ENCODE peak calls at places on chromosomes 1 and 21, in five cellular contexts. N, K, R, W and T are unnamed samples.

GRCh38 chr1:43056981-43057391 is 98.3 kb upstream of the SLC2A1 start:
- DNase-seq in N (no peak), K (no peak), R (no peak), W (no peak), T (no peak)

GRCh38 chr1:29452463-29453230 is 216.3 kb downstream of the PTPRU start:
- DNase-seq in N (no peak), K (peak), R (peak), W (no peak), T (no peak)

GRCh38 chr1:23099171-23099536 is 69.5 kb downstream of the LUZP1 start:
- DNase-seq in N (no peak), K (no peak), R (no peak), W (no peak), T (no peak)

GRCh38 chr1:1304331-1305299 is 3.1 kb downstream of the ACAP3 start:
- DNase-seq in N (no peak), K (no peak), R (peak), W (peak), T (no peak)

GRCh38 chr1:226679853-226680516 is 59.1 kb downstream of the ITPKB start:
- DNase-seq in N (no peak), K (peak), R (peak), W (peak), T (peak)

GRCh38 chr1:182909578-182909977 is 43.4 kb downstream of the SHCBP1L start:
- DNase-seq in N (no peak), K (no peak), R (no peak), W (no peak), T (peak)

GRCh38 chr1:61399192-61399591 is 316.8 kb downstream of the NFIA start:
- DNase-seq in N (no peak), K (no peak), R (no peak), W (no peak), T (no peak)

GRCh38 chr1:243268284-243268653 is 12.4 kb downstream of the SDCCAG8 start:
- DNase-seq in N (peak), K (no peak), R (no peak), W (no peak), T (no peak)

GRCh38 chr1:228014235-228014930 is 7.6 kb downstream of the WNT3A start:
- DNase-seq in N (no peak), K (peak), R (peak), W (no peak), T (no peak)

GRCh38 chr1:67614511-67614934 is 70.5 kb upstream of the GADD45A start:
- DNase-seq in N (no peak), K (no peak), R (no peak), W (no peak), T (no peak)

GRCh38 chr1:181040284-181040865 is 6.6 kb downstream of the MR1 start:
- DNase-seq in N (no peak), K (no peak), R (no peak), W (no peak), T (no peak)

GRCh38 chr1:2234762-2235113 is 6.6 kb downstream of the SKI start:
- DNase-seq in N (no peak), K (peak), R (no peak), W (no peak), T (no peak)

GRCh38 chr1:81574365-81574764 is 226.4 kb upstream of the ADGRL2 start:
- DNase-seq in N (no peak), K (no peak), R (no peak), W (no peak), T (no peak)

GRCh38 chr1:94922756-94923465 is 4.0 kb downstream of the CNN3 start:
- DNase-seq in N (no peak), K (no peak), R (no peak), W (no peak), T (no peak)

GRCh38 chr21:41449613-41450012 is 23.6 kb downstream of the MX1 start:
- DNase-seq in N (no peak), K (peak), R (no peak), W (no peak), T (no peak)

GRCh38 chr21:37571442-37571841 is 204.9 kb downstream of the DYRK1A start:
- DNase-seq in N (no peak), K (no peak), R (no peak), W (no peak), T (no peak)

GRCh38 chr1:48878191-48878940 is 101.7 kb upstream of the BEND5 start:
- DNase-seq in N (no peak), K (no peak), R (no peak), W (no peak), T (peak)

GRCh38 chr1:112406771-112407170 is 10.8 kb downstream of the CTTNBP2NL start:
- DNase-seq in N (no peak), K (no peak), R (no peak), W (no peak), T (no peak)

GRCh38 chr1:30686236-30686635 is 37.1 kb downstream of the MATN1 start:
- DNase-seq in N (no peak), K (no peak), R (no peak), W (no peak), T (no peak)

GRCh38 chr1:29838738-29839320 is 602.5 kb downstream of the PTPRU start:
- DNase-seq in N (no peak), K (no peak), R (no peak), W (no peak), T (no peak)

GRCh38 chr1:66372522-66373071 is 161.4 kb upstream of the SGIP1 start:
- DNase-seq in N (no peak), K (no peak), R (no peak), W (no peak), T (no peak)

GRCh38 chr1:23544444-23545389 is 13.7 kb upstream of the E2F2 start:
- DNase-seq in N (no peak), K (peak), R (no peak), W (peak), T (no peak)

GRCh38 chr1:234579967-234580366 is 30.0 kb downstream of the IRF2BP2 start:
- DNase-seq in N (no peak), K (no peak), R (no peak), W (no peak), T (peak)

GRCh38 chr1:4227986-4228385 is 327.9 kb upstream of the C1orf174 start:
- DNase-seq in N (peak), K (no peak), R (no peak), W (no peak), T (no peak)

GRCh38 chr1:172500207-172500606 is 32.7 kb upstream of the SUCO start:
- DNase-seq in N (no peak), K (no peak), R (no peak), W (no peak), T (no peak)

GRCh38 chr1:170460379-170460778 is 71.6 kb upstream of the GORAB start:
- DNase-seq in N (no peak), K (no peak), R (no peak), W (no peak), T (no peak)

GRCh38 chr1:150973826-150974579 is 632 bp downstream of the CERS2 start:
- DNase-seq in N (no peak), K (peak), R (no peak), W (no peak), T (peak)

GRCh38 chr1:209704584-209704983 is at the start of gene HSD11B1:
- DNase-seq in N (no peak), K (no peak), R (peak), W (peak), T (no peak)

GRCh38 chr1:108747128-108747827 is 804 bp downstream of the STXBP3 start:
- DNase-seq in N (peak), K (peak), R (peak), W (peak), T (peak)

GRCh38 chr1:13674386-13674785 is 25.6 kb upstream of the PRDM2 start:
- DNase-seq in N (no peak), K (no peak), R (no peak), W (no peak), T (no peak)

GRCh38 chr1:161367684-161368398 is at the start of gene CFAP126:
- DNase-seq in N (peak), K (peak), R (no peak), W (peak), T (peak)

GRCh38 chr1:91282695-91283420 is 121.8 kb downstream of the HFM1 start:
- DNase-seq in N (peak), K (no peak), R (no peak), W (peak), T (peak)

GRCh38 chr1:65572701-65573421 is 152.4 kb downstream of the LEPR start:
- DNase-seq in N (no peak), K (no peak), R (no peak), W (no peak), T (peak)

GRCh38 chr21:33767236-33767635 is 124.9 kb downstream of the ITSN1 start:
- DNase-seq in N (no peak), K (no peak), R (no peak), W (no peak), T (no peak)

GRCh38 chr21:25956993-25957714 is 213.4 kb downstream of the APP start:
- DNase-seq in N (no peak), K (no peak), R (no peak), W (no peak), T (no peak)

GRCh38 chr1:64212023-64212422 is 8.6 kb downstream of the UBE2U start:
- DNase-seq in N (no peak), K (no peak), R (no peak), W (no peak), T (no peak)

GRCh38 chr1:31064685-31065309 is 720 bp downstream of the PUM1 start:
- DNase-seq in N (no peak), K (peak), R (no peak), W (no peak), T (no peak)

GRCh38 chr1:167272375-167272957 is 51.8 kb downstream of the POU2F1 start:
- DNase-seq in N (no peak), K (no peak), R (no peak), W (no peak), T (no peak)

DNA sequence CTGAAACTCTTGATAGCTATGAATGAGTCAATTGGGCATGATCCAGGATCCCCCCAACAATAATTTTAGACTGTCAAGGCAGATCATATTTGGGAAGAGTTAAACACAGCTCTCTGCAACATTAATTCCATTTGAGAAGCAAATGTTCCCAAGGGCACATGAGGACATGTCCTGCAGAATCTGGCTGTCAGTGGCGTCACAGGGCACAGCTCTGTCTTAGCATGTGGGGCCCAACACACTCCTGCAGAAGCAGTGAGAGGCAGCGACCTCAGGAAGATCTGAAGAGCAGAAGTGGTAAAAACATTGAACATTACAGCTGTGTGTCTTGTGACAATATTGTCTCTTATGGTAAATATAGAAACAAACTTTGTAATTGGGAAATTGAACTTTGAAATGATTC is 197.1 kb upstream of the PBX1 start:
- DNase-seq in N (no peak), K (no peak), R (no peak), W (no peak), T (no peak)
- TF ChIP-seq POLR2A in N (no peak), K (no peak), R (no peak), W (no peak), T (no peak)

DNA sequence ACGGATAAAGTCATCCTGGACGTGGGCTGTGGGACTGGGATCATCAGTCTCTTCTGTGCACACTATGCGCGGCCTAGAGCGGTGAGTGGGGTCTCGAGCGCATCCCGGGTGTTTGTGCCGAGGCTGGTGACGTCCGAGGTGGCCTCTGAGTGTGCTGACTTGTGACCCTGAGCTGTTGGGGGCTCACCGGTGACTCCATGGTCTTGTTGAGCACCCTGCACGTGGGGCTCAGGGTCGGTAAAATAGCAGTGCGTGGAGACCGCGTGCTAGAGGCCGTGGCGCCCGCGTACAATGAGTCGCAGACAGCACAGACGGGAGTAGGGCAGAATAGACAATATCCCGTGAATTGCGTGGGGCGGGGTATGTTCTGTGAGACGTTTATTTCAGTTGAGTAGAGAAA is 13.1 kb downstream of the PRMT2 start:
- DNase-seq in N (no peak), K (peak), R (no peak), W (no peak), T (no peak)
- TF ChIP-seq POLR2A in N (no peak), K (no peak), R (no peak), W (no peak), T (no peak)

GRCh38 chr1:154320882-154321608 is at the start of gene AQP10:
- DNase-seq in N (no peak), K (no peak), R (no peak), W (no peak), T (peak)
- TF ChIP-seq POLR2A in N (no peak), K (no peak), R (no peak), W (no peak), T (peak)

DNA sequence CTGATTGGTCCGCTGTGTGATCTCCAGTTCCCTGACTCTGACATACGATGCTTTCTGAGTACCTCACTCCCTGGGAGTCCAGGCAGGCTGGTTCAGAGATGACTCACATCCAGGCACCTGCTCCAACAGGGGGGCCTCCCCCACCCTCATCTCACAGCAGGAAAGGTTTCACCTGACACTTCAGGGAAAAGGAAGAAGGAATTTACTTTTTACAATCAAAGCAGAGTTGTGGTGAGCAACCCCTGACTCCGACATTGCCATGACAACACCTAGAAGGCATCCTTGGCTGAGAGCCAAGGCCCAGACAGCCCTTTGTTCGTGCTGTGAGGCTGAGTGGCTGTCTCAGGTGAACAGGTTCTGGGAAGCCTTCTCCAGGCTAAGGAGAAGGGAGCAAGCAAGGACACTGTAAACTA is 164.6 kb upstream of the GJB5 start:
- DNase-seq in N (peak), K (no peak), R (no peak), W (no peak), T (no peak)
- TF ChIP-seq POLR2A in N (no peak), K (no peak), R (no peak), W (no peak), T (no peak)

DNA sequence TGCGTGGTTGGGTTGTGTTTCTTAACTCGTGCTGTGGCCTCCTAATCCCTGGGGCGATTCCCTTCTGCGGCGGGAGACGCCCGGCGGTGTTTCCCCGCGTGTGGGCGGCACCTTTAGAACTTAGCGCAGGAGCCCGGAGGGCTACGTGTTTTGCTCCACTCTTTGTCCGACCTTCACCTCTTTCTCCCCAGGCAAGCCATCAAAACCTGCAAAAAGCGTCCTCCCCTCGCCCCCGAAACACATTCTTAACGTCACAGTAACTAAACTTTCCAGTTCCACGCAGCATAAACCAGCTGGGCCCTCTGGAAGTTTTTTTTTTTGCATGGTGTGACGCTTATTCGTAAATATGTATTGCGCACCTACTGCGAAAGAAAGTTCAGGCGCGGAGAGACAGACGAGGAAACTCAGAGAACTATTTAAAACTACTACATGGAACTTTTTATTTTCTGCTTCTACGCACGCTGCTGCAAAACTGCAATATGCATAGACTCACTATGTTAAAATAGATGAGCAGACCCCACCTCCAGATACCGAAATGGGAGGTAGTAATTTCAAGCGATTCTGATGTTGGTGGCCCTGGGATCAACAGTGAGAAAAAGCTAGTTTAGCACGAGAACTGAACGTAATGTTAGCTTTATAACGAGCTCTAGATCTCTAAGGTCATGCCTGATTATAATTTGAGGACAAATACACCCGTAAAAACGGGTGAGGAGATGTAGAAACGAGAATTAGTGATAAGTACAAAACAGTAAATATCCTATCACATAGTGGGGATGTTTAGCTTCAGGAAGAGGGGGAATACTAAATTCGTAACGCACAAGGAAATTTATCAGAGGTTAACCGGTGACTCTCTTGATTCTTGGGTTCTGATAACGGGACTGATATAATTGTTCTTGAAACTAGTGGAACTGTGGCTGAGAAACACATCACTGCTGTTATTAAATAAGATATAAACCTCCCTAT is 946 bp downstream of the MTR start:
- DNase-seq in N (peak), K (no peak), R (no peak), W (peak), T (peak)
- TF ChIP-seq POLR2A in N (no peak), K (no peak), R (no peak), W (no peak), T (no peak)

GRCh38 chr1:235887676-235888075 is 21.0 kb upstream of the LYST start:
- DNase-seq in N (no peak), K (no peak), R (no peak), W (no peak), T (no peak)

GRCh38 chr1:235885654-235886238 is 19.0 kb upstream of the LYST start:
- DNase-seq in N (no peak), K (no peak), R (no peak), W (no peak), T (no peak)

GRCh38 chr1:235892080-235892670 is 25.5 kb upstream of the LYST start:
- DNase-seq in N (no peak), K (no peak), R (no peak), W (no peak), T (no peak)

GRCh38 chr1:235892734-235893413 is 26.2 kb upstream of the LYST start:
- DNase-seq in N (no peak), K (no peak), R (no peak), W (no peak), T (no peak)

GRCh38 chr1:235888119-235888643 is 21.5 kb upstream of the LYST start:
- DNase-seq in N (no peak), K (no peak), R (no peak), W (no peak), T (no peak)
- TF ChIP-seq POLR2A in N (no peak), K (no peak), R (no peak), W (no peak), T (no peak)

GRCh38 chr1:24693827-24694379 is 50.8 kb downstream of the SRRM1 start:
- DNase-seq in N (no peak), K (no peak), R (no peak), W (no peak), T (no peak)

GRCh38 chr1:24683713-24684162 is 40.6 kb downstream of the SRRM1 start:
- DNase-seq in N (peak), K (peak), R (no peak), W (no peak), T (no peak)

GRCh38 chr1:24692351-24692980 is 49.4 kb downstream of the SRRM1 start:
- DNase-seq in N (no peak), K (no peak), R (no peak), W (no peak), T (no peak)

GRCh38 chr1:24688033-24688432 is 44.9 kb downstream of the SRRM1 start:
- DNase-seq in N (no peak), K (peak), R (no peak), W (no peak), T (no peak)

DNA sequence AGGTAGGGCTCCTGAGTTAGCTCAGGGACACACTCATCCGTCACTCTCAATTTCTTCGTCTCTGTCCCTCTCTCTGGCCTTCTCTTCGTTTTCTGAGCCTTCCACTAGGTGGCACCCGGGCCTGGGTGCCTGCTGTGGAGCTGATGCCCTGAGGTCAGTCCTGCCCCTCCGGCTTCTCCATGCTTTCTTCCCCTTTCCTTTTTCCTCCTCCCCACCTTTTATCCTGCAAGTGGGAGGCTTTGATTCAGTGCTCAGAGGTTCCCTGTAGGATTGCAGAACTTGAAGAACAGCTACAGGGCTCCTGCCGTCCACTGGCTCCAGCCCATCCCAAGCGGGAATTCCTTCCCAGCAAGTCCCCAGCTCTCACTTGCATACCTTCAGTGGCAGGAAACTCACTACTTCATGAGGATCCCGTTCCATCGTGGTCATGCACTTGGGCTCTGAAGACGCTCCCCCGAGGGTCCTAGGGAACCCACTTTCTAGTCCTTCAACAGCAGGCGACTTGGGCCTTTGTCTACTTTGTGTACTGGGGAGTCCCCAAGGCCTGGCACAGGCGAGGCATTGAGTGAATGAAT is 45.6 kb downstream of the SRRM1 start:
- DNase-seq in N (peak), K (peak), R (no peak), W (peak), T (no peak)
- TF ChIP-seq POLR2A in N (no peak), K (no peak), R (no peak), W (no peak), T (no peak)

GRCh38 chr1:110430901-110431300 is 20.0 kb upstream of the PROK1 start:
- DNase-seq in N (no peak), K (no peak), R (no peak), W (no peak), T (no peak)

GRCh38 chr1:110436635-110437034 is 14.3 kb upstream of the PROK1 start:
- DNase-seq in N (no peak), K (no peak), R (no peak), W (no peak), T (no peak)

GRCh38 chr1:110433213-110433612 is 17.7 kb upstream of the PROK1 start:
- DNase-seq in N (no peak), K (no peak), R (no peak), W (no peak), T (no peak)

GRCh38 chr1:110434946-110435345 is 16.0 kb upstream of the PROK1 start:
- DNase-seq in N (no peak), K (no peak), R (no peak), W (no peak), T (no peak)

GRCh38 chr1:110433803-110434202 is 17.1 kb upstream of the PROK1 start:
- DNase-seq in N (peak), K (no peak), R (no peak), W (peak), T (peak)
- TF ChIP-seq POLR2A in N (no peak), K (no peak), R (no peak), W (no peak), T (no peak)